ENCODE peak calls at places on chromosomes 3 and 15, in five cellular contexts. Q is effector memory CD4-positive, alpha-beta T cell; J is IMR-90; M is neural progenitor cell; D is H9. S is an unnamed sample. For H3K27me3, the result is how much of the 10 kb centered on the place peaks cover.

GRCh38 chr3:112293368-112294321 is at the start of gene SLC9C1:
- DNase-seq in J (peak), D (peak), Q (peak), M (peak), S (peak)

GRCh38 chr15:28937271-28937670 is 51.5 kb downstream of the APBA2 start:
- DNase-seq in M (no peak), J (no peak), Q (no peak), D (no peak), S (no peak)

GRCh38 chr15:40298216-40298935 is 9.4 kb downstream of the PLCB2 start:
- DNase-seq in D (no peak), Q (no peak), M (no peak), J (no peak), S (no peak)

GRCh38 chr3:177550667-177551066 is 353.4 kb upstream of the TBL1XR1 start:
- DNase-seq in J (no peak), D (no peak), M (no peak), Q (no peak), S (no peak)

GRCh38 chr3:133856316-133856715 is 39.4 kb downstream of the RAB6B start:
- DNase-seq in J (peak), D (no peak), M (no peak), Q (no peak), S (no peak)

GRCh38 chr3:94101860-94102259 is 39.0 kb downstream of the NSUN3 start:
- DNase-seq in M (no peak), Q (no peak), J (peak), D (no peak), S (no peak)

GRCh38 chr3:186021673-186022362 is 84.0 kb upstream of the TRA2B start:
- DNase-seq in D (no peak), Q (no peak), M (no peak), J (peak), S (no peak)

GRCh38 chr3:24493951-24494615 is 567 bp downstream of the THRB start:
- DNase-seq in J (no peak), M (peak), Q (no peak), D (peak), S (peak)

GRCh38 chr3:135213213-135213612 is 418.2 kb downstream of the EPHB1 start:
- DNase-seq in D (no peak), M (no peak), Q (no peak), J (no peak), S (no peak)

GRCh38 chr3:112582242-112582874 is 20.5 kb downstream of the SLC35A5 start:
- DNase-seq in D (peak), Q (peak), J (peak), M (peak), S (peak)

GRCh38 chr15:59303641-59304433 is 68.8 kb downstream of the MYO1E start:
- DNase-seq in Q (no peak), M (no peak), D (no peak), J (peak), S (no peak)

GRCh38 chr3:51269466-51269865 is 115.6 kb upstream of the MANF start:
- DNase-seq in M (peak), J (no peak), Q (no peak), D (no peak), S (no peak)

GRCh38 chr3:51274052-51274451 is 111.0 kb upstream of the MANF start:
- DNase-seq in Q (no peak), D (no peak), M (no peak), J (no peak), S (no peak)

GRCh38 chr3:51271172-51271571 is 113.9 kb upstream of the MANF start:
- DNase-seq in D (no peak), Q (no peak), J (no peak), M (no peak), S (no peak)

GRCh38 chr3:51270559-51270958 is 114.5 kb upstream of the MANF start:
- DNase-seq in D (no peak), M (no peak), Q (no peak), J (no peak), S (no peak)

GRCh38 chr3:51268132-51268531 is 117.0 kb upstream of the MANF start:
- DNase-seq in Q (no peak), M (no peak), D (no peak), J (no peak), S (no peak)
- H3K27me3 ChIP-seq in Q (under half), M (under half), D (under half), J (under half), S (under half)

DNA sequence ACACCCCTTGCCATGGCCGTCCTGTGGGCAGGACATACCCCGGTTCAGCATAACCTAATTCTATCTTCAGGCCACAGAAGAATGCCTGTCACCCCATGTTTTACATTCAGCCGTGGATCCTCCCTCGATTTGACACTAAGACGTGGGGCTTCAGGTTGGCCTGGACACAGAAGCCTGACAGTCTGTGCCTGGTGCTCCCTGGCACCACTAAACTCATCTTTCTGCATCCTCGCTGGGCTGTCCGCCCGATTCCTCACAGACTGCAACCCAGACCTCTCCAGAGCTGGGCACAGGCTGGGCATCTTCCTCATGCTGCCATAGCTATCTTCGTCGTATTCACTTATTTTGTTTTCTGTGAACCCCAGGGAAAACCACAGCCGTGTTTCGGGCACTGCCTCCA is 117.8 kb upstream of the IQSEC1 start:
- DNase-seq in D (no peak), M (no peak), J (no peak), Q (no peak), S (no peak)
- H3K27me3 ChIP-seq in D (under half), M (under half), J (under half), Q (under half), S (under half)

GRCh38 chr3:192422321-192422997 is 304.9 kb downstream of the FGF12 start:
- DNase-seq in D (no peak), J (no peak), M (no peak), Q (no peak), S (no peak)
- H3K27me3 ChIP-seq in D (under half), J (under half), M (under half), Q (under half), S (under half)

DNA sequence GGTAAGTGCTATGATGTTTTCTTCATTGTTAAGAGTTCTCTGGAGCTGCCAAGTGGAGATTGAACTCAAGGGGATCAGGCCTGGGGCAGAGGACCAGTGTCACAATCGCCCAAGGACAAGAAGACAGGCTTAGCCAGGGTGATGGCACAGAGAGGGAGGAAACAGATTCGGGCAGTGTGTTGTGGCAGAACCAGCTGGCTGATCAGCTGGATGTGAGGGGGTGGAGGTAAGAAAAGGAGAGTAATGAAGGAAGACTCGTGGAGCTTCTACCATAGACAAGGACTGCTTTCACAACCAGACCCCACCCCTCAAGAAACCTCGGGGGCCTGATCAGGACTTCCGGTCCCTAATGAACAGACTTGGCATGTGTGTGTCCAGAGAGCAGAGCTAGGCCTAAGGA is 60.9 kb upstream of the LINGO1 start:
- DNase-seq in Q (no peak), M (no peak), D (no peak), J (no peak), S (no peak)
- H3K27me3 ChIP-seq in Q (under half), M (under half), D (under half), J (under half), S (under half)